ENCODE peak calls at places on chromosomes 11 and 22, in eight cellular contexts. One of them, this sample, is unnamed.

GRCh38 chr22:16828876-16829275 is 3.7 kb upstream of the XKR3 start:
- DNase-seq in stimulated activated naive CD8-positive, alpha-beta T cell treated with anti-CD3 and anti-CD28 coated beads, Interleukin-15, Interleukin-2, amounts not matched to agents 100 U/mL and 50 U/mL, for 24 hours: no peak
- DNase-seq in Caco-2: no peak
- DNase-seq in fibroblast of pulmonary artery: no peak
- DNase-seq in BE2C: no peak
- DNase-seq in pulmonary artery endothelial cell: no peak
- DNase-seq in astrocyte of the spinal cord: no peak
- DNase-seq in left cardiac atrium: no peak
- DNase-seq in this sample: no peak

GRCh38 chr11:128095459-128096096 is 491.8 kb downstream of the ETS1 start:
- DNase-seq in stimulated activated naive CD8-positive, alpha-beta T cell treated with anti-CD3 and anti-CD28 coated beads, Interleukin-15, Interleukin-2, amounts not matched to agents 100 U/mL and 50 U/mL, for 24 hours: no peak
- DNase-seq in Caco-2: no peak
- DNase-seq in fibroblast of pulmonary artery: peak; percentile 94
- DNase-seq in BE2C: no peak
- DNase-seq in pulmonary artery endothelial cell: peak; percentile 94
- DNase-seq in astrocyte of the spinal cord: peak; percentile 88
- DNase-seq in left cardiac atrium: no peak
- DNase-seq in this sample: peak; percentile 96

GRCh38 chr11:17781221-17781620 is 46.6 kb downstream of the KCNC1 start:
- DNase-seq in stimulated activated naive CD8-positive, alpha-beta T cell treated with anti-CD3 and anti-CD28 coated beads, Interleukin-15, Interleukin-2, amounts not matched to agents 100 U/mL and 50 U/mL, for 24 hours: no peak
- DNase-seq in Caco-2: no peak
- DNase-seq in fibroblast of pulmonary artery: no peak
- DNase-seq in BE2C: no peak
- DNase-seq in pulmonary artery endothelial cell: no peak
- DNase-seq in astrocyte of the spinal cord: no peak
- DNase-seq in left cardiac atrium: no peak
- DNase-seq in this sample: no peak

GRCh38 chr11:47330002-47330911 is 22.2 kb downstream of the MYBPC3 start:
- DNase-seq in stimulated activated naive CD8-positive, alpha-beta T cell treated with anti-CD3 and anti-CD28 coated beads, Interleukin-15, Interleukin-2, amounts not matched to agents 100 U/mL and 50 U/mL, for 24 hours: no peak
- DNase-seq in Caco-2: peak; percentile 33
- DNase-seq in fibroblast of pulmonary artery: peak; percentile 39
- DNase-seq in BE2C: no peak
- DNase-seq in pulmonary artery endothelial cell: no peak
- DNase-seq in astrocyte of the spinal cord: peak; percentile 8
- DNase-seq in left cardiac atrium: no peak
- DNase-seq in this sample: peak; percentile 75

GRCh38 chr11:69825037-69825834 is 6.0 kb upstream of the FGF3 start:
- DNase-seq in stimulated activated naive CD8-positive, alpha-beta T cell treated with anti-CD3 and anti-CD28 coated beads, Interleukin-15, Interleukin-2, amounts not matched to agents 100 U/mL and 50 U/mL, for 24 hours: no peak
- DNase-seq in Caco-2: no peak
- DNase-seq in fibroblast of pulmonary artery: no peak
- DNase-seq in BE2C: no peak
- DNase-seq in pulmonary artery endothelial cell: no peak
- DNase-seq in astrocyte of the spinal cord: no peak
- DNase-seq in left cardiac atrium: no peak
- DNase-seq in this sample: no peak

GRCh38 chr22:36286096-36286957 is 33.4 kb downstream of the APOL1 start:
- DNase-seq in stimulated activated naive CD8-positive, alpha-beta T cell treated with anti-CD3 and anti-CD28 coated beads, Interleukin-15, Interleukin-2, amounts not matched to agents 100 U/mL and 50 U/mL, for 24 hours: peak; percentile 78
- DNase-seq in Caco-2: peak; percentile 77
- DNase-seq in fibroblast of pulmonary artery: peak; percentile 81
- DNase-seq in BE2C: peak; percentile 86
- DNase-seq in pulmonary artery endothelial cell: no peak
- DNase-seq in astrocyte of the spinal cord: peak; percentile 80
- DNase-seq in left cardiac atrium: peak; percentile 74
- DNase-seq in this sample: peak; percentile 69

GRCh38 chr11:68666854-68667253 is 17.5 kb upstream of the GAL start:
- DNase-seq in stimulated activated naive CD8-positive, alpha-beta T cell treated with anti-CD3 and anti-CD28 coated beads, Interleukin-15, Interleukin-2, amounts not matched to agents 100 U/mL and 50 U/mL, for 24 hours: no peak
- DNase-seq in Caco-2: no peak
- DNase-seq in fibroblast of pulmonary artery: no peak
- DNase-seq in BE2C: no peak
- DNase-seq in pulmonary artery endothelial cell: no peak
- DNase-seq in astrocyte of the spinal cord: no peak
- DNase-seq in left cardiac atrium: peak; percentile 49
- DNase-seq in this sample: no peak

GRCh38 chr11:93396356-93396755 is 65.8 kb downstream of the DEUP1 start:
- DNase-seq in stimulated activated naive CD8-positive, alpha-beta T cell treated with anti-CD3 and anti-CD28 coated beads, Interleukin-15, Interleukin-2, amounts not matched to agents 100 U/mL and 50 U/mL, for 24 hours: no peak
- DNase-seq in Caco-2: no peak
- DNase-seq in fibroblast of pulmonary artery: no peak
- DNase-seq in BE2C: no peak
- DNase-seq in pulmonary artery endothelial cell: no peak
- DNase-seq in astrocyte of the spinal cord: peak; percentile 73
- DNase-seq in left cardiac atrium: no peak
- DNase-seq in this sample: no peak

GRCh38 chr22:28547132-28547842 is 132.4 kb downstream of the TTC28 start:
- DNase-seq in stimulated activated naive CD8-positive, alpha-beta T cell treated with anti-CD3 and anti-CD28 coated beads, Interleukin-15, Interleukin-2, amounts not matched to agents 100 U/mL and 50 U/mL, for 24 hours: no peak
- DNase-seq in Caco-2: no peak
- DNase-seq in fibroblast of pulmonary artery: peak; percentile 82
- DNase-seq in BE2C: no peak
- DNase-seq in pulmonary artery endothelial cell: no peak
- DNase-seq in astrocyte of the spinal cord: peak; percentile 54
- DNase-seq in left cardiac atrium: no peak
- DNase-seq in this sample: peak; percentile 5

GRCh38 chr22:48719978-48720661 is 1107.6 kb downstream of the BRD1 start:
- DNase-seq in stimulated activated naive CD8-positive, alpha-beta T cell treated with anti-CD3 and anti-CD28 coated beads, Interleukin-15, Interleukin-2, amounts not matched to agents 100 U/mL and 50 U/mL, for 24 hours: peak; percentile 6
- DNase-seq in Caco-2: peak; percentile 12
- DNase-seq in fibroblast of pulmonary artery: no peak
- DNase-seq in BE2C: no peak
- DNase-seq in pulmonary artery endothelial cell: no peak
- DNase-seq in astrocyte of the spinal cord: no peak
- DNase-seq in left cardiac atrium: no peak
- DNase-seq in this sample: no peak

GRCh38 chr11:2287102-2287501 is 14.6 kb downstream of the C11orf21 start:
- DNase-seq in stimulated activated naive CD8-positive, alpha-beta T cell treated with anti-CD3 and anti-CD28 coated beads, Interleukin-15, Interleukin-2, amounts not matched to agents 100 U/mL and 50 U/mL, for 24 hours: no peak
- DNase-seq in Caco-2: peak; percentile 15
- DNase-seq in fibroblast of pulmonary artery: no peak
- DNase-seq in BE2C: peak; percentile 2
- DNase-seq in pulmonary artery endothelial cell: no peak
- DNase-seq in astrocyte of the spinal cord: no peak
- DNase-seq in left cardiac atrium: no peak
- DNase-seq in this sample: no peak

GRCh38 chr11:17585911-17586695 is 39.0 kb downstream of the OTOG start:
- DNase-seq in stimulated activated naive CD8-positive, alpha-beta T cell treated with anti-CD3 and anti-CD28 coated beads, Interleukin-15, Interleukin-2, amounts not matched to agents 100 U/mL and 50 U/mL, for 24 hours: no peak
- DNase-seq in Caco-2: peak; percentile 26
- DNase-seq in fibroblast of pulmonary artery: no peak
- DNase-seq in BE2C: no peak
- DNase-seq in pulmonary artery endothelial cell: no peak
- DNase-seq in astrocyte of the spinal cord: no peak
- DNase-seq in left cardiac atrium: no peak
- DNase-seq in this sample: no peak

GRCh38 chr11:100748153-100748552 is 61.1 kb downstream of the ARHGAP42 start:
- DNase-seq in stimulated activated naive CD8-positive, alpha-beta T cell treated with anti-CD3 and anti-CD28 coated beads, Interleukin-15, Interleukin-2, amounts not matched to agents 100 U/mL and 50 U/mL, for 24 hours: no peak
- DNase-seq in Caco-2: no peak
- DNase-seq in fibroblast of pulmonary artery: no peak
- DNase-seq in BE2C: no peak
- DNase-seq in pulmonary artery endothelial cell: no peak
- DNase-seq in astrocyte of the spinal cord: no peak
- DNase-seq in left cardiac atrium: no peak
- DNase-seq in this sample: no peak

GRCh38 chr22:24957043-24957442 is 4.5 kb downstream of the KIAA1671 start:
- DNase-seq in stimulated activated naive CD8-positive, alpha-beta T cell treated with anti-CD3 and anti-CD28 coated beads, Interleukin-15, Interleukin-2, amounts not matched to agents 100 U/mL and 50 U/mL, for 24 hours: no peak
- DNase-seq in Caco-2: no peak
- DNase-seq in fibroblast of pulmonary artery: no peak
- DNase-seq in BE2C: no peak
- DNase-seq in pulmonary artery endothelial cell: no peak
- DNase-seq in astrocyte of the spinal cord: no peak
- DNase-seq in left cardiac atrium: no peak
- DNase-seq in this sample: no peak

GRCh38 chr22:41446057-41446501 is 522 bp downstream of the TOB2 start:
- DNase-seq in stimulated activated naive CD8-positive, alpha-beta T cell treated with anti-CD3 and anti-CD28 coated beads, Interleukin-15, Interleukin-2, amounts not matched to agents 100 U/mL and 50 U/mL, for 24 hours: no peak
- DNase-seq in Caco-2: no peak
- DNase-seq in fibroblast of pulmonary artery: no peak
- DNase-seq in BE2C: peak; percentile 30
- DNase-seq in pulmonary artery endothelial cell: no peak
- DNase-seq in astrocyte of the spinal cord: no peak
- DNase-seq in left cardiac atrium: peak; percentile 50
- DNase-seq in this sample: peak; percentile 16

GRCh38 chr22:45268167-45268957 is 16.4 kb upstream of the UPK3A start:
- DNase-seq in stimulated activated naive CD8-positive, alpha-beta T cell treated with anti-CD3 and anti-CD28 coated beads, Interleukin-15, Interleukin-2, amounts not matched to agents 100 U/mL and 50 U/mL, for 24 hours: no peak
- DNase-seq in Caco-2: peak; percentile 80
- DNase-seq in fibroblast of pulmonary artery: no peak
- DNase-seq in BE2C: peak; percentile 73
- DNase-seq in pulmonary artery endothelial cell: no peak
- DNase-seq in astrocyte of the spinal cord: no peak
- DNase-seq in left cardiac atrium: no peak
- DNase-seq in this sample: no peak